ENCODE peak calls at places on chromosomes 16 and 17, in six cellular contexts. J is B cell; P is NCI-H82; W is activated CD8-positive, alpha-beta memory T cell treated with anti-CD3 and anti-CD28 coated beads, Interleukin-2, amount 50 U/mL, for 48 hours; Q is RCC 7860; A is heart right ventricle. Z is an unnamed sample.

GRCh38 chr17:75876938-75877751 is 1.2 kb downstream of the TRIM47 start:
- DNase-seq in J (no peak), P (peak), W (peak), Q (peak), A (peak), Z (peak)

GRCh38 chr17:34146440-34147043 is 108.5 kb upstream of the CCL2 start:
- DNase-seq in J (peak), P (peak), W (peak), Q (peak), A (peak), Z (peak)

GRCh38 chr17:37523715-37524219 is 34.1 kb downstream of the DUSP14 start:
- DNase-seq in J (no peak), P (no peak), W (no peak), Q (no peak), A (no peak), Z (no peak)

GRCh38 chr17:57517216-57517518 is 227.9 kb downstream of the CCDC182 start:
- DNase-seq in J (no peak), P (peak), W (no peak), Q (no peak), A (peak), Z (no peak)

GRCh38 chr16:11583889-11584565 is 2.7 kb downstream of the LITAF start:
- DNase-seq in J (peak), P (no peak), W (no peak), Q (no peak), A (no peak), Z (no peak)

GRCh38 chr16:27405546-27406451 is 3.8 kb downstream of the IL21R start:
- DNase-seq in J (peak), P (no peak), W (peak), Q (no peak), A (no peak), Z (no peak)

GRCh38 chr17:78242024-78242742 is 10.8 kb downstream of the TMEM235 start:
- DNase-seq in J (peak), P (peak), W (no peak), Q (peak), A (no peak), Z (peak)

GRCh38 chr16:72935896-72936295 is 112.0 kb downstream of the ZFHX3 start:
- DNase-seq in J (no peak), P (no peak), W (no peak), Q (no peak), A (no peak), Z (no peak)

GRCh38 chr17:71926746-71927398 is 193.9 kb upstream of the SOX9 start:
- DNase-seq in J (no peak), P (no peak), W (no peak), Q (peak), A (no peak), Z (no peak)

GRCh38 chr16:84115919-84116719 is 623 bp downstream of the MBTPS1 start:
- DNase-seq in J (no peak), P (peak), W (no peak), Q (peak), A (peak), Z (peak)

GRCh38 chr16:15811778-15812750 is 44.8 kb downstream of the MYH11 start:
- DNase-seq in J (no peak), P (peak), W (no peak), Q (no peak), A (peak), Z (no peak)

GRCh38 chr17:17693955-17694228 is 12.6 kb downstream of the RAI1 start:
- DNase-seq in J (no peak), P (peak), W (no peak), Q (no peak), A (peak), Z (no peak)

GRCh38 chr17:2090804-2091534 is 36.1 kb downstream of the HIC1 start:
- DNase-seq in J (no peak), P (no peak), W (no peak), Q (peak), A (peak), Z (no peak)

GRCh38 chr16:85138825-85139627 is 26.8 kb upstream of the CIBAR2 start:
- DNase-seq in J (no peak), P (no peak), W (no peak), Q (no peak), A (no peak), Z (no peak)

GRCh38 chr17:60163108-60163784 is 13.5 kb downstream of the CA4 start:
- DNase-seq in J (no peak), P (peak), W (no peak), Q (no peak), A (peak), Z (no peak)

GRCh38 chr16:20727181-20727580 is 14.4 kb downstream of the THUMPD1 start:
- DNase-seq in J (no peak), P (no peak), W (no peak), Q (no peak), A (no peak), Z (no peak)

GRCh38 chr16:24689128-24689527 is 40.3 kb upstream of the TNRC6A start:
- DNase-seq in J (no peak), P (peak), W (no peak), Q (no peak), A (no peak), Z (no peak)

GRCh38 chr17:303161-303560 is 49.4 kb downstream of the RPH3AL start:
- DNase-seq in J (no peak), P (no peak), W (no peak), Q (no peak), A (no peak), Z (no peak)

GRCh38 chr17:22703204-22703603 is 1010.9 kb downstream of the KCNJ18 start:
- DNase-seq in J (no peak), P (peak), W (no peak), Q (no peak), A (no peak), Z (no peak)

GRCh38 chr16:12833939-12834338 is 30.3 kb upstream of the CPPED1 start:
- DNase-seq in J (no peak), P (no peak), W (no peak), Q (peak), A (no peak), Z (no peak)

GRCh38 chr17:76722279-76722678 is 4.1 kb downstream of the JMJD6 start:
- DNase-seq in J (no peak), P (no peak), W (no peak), Q (no peak), A (no peak), Z (no peak)

Z was measured in left lung.